ENCODE peak calls at places on chromosomes 12 and 14, in seven cellular contexts. V is breast epithelium, G is body of pancreas, T is right atrium auricular region, D is Panc1, X is adrenal gland, E is mesenchymal stem cell. J is an unnamed sample.

GRCh38 chr14:21057803-21058675 is at the start of gene RNASE8:
- DNase-seq in V (no peak), X (no peak), E (no peak), T (no peak), D (no peak), G (no peak), J (no peak)

GRCh38 chr14:91963465-91963864 is 16.0 kb upstream of the FBLN5 start:
- DNase-seq in G (no peak), E (peak), X (no peak), V (no peak), D (no peak), T (no peak), J (no peak)

GRCh38 chr12:8077207-8077606 is 4.9 kb upstream of the NECAP1 start:
- DNase-seq in X (no peak), E (peak), D (no peak), V (no peak), T (no peak), G (no peak), J (no peak)

GRCh38 chr14:98131406-98131805 is 1140.6 kb downstream of the BCL11B start:
- DNase-seq in X (no peak), E (no peak), G (no peak), D (no peak), V (no peak), T (no peak), J (no peak)

GRCh38 chr14:106844608-106845285 is 1318.4 kb downstream of the TMEM121 start:
- DNase-seq in G (peak), V (no peak), T (no peak), E (no peak), X (peak), D (no peak), J (no peak)

GRCh38 chr12:94318178-94318577 is 141.5 kb downstream of the CEP83 start:
- DNase-seq in G (no peak), T (no peak), D (no peak), V (no peak), E (no peak), X (no peak), J (no peak)

GRCh38 chr14:42732005-42732404 is 1125.3 kb downstream of the LRFN5 start:
- DNase-seq in T (no peak), D (no peak), E (no peak), V (no peak), G (no peak), X (no peak), J (no peak)

GRCh38 chr14:100155881-100156645 is 3.4 kb downstream of the DEGS2 start:
- DNase-seq in G (no peak), V (peak), E (no peak), D (no peak), T (no peak), X (no peak), J (no peak)

GRCh38 chr12:79935624-79936040 is 735 bp upstream of the PPP1R12A start:
- DNase-seq in G (no peak), D (no peak), V (no peak), E (no peak), T (no peak), X (no peak), J (no peak)

GRCh38 chr12:94192506-94192905 is 44.1 kb downstream of the PLXNC1 start:
- DNase-seq in T (no peak), V (no peak), G (no peak), D (no peak), X (no peak), E (no peak), J (no peak)

GRCh38 chr12:14858513-14858912 is 15.2 kb upstream of the ART4 start:
- DNase-seq in X (no peak), G (no peak), T (no peak), V (no peak), E (no peak), D (no peak), J (no peak)

GRCh38 chr12:94427520-94428381 is 31.9 kb downstream of the CEP83 start:
- DNase-seq in X (peak), G (peak), T (no peak), E (peak), D (no peak), V (no peak), J (peak)

GRCh38 chr12:104604070-104604994 is 147.6 kb downstream of the CHST11 start:
- DNase-seq in T (peak), V (no peak), G (peak), E (peak), D (no peak), X (peak), J (peak)

GRCh38 chr14:101559624-101560533 is 1.4 kb upstream of the DIO3 start:
- DNase-seq in X (no peak), V (no peak), T (no peak), D (no peak), G (peak), E (no peak), J (no peak)

GRCh38 chr14:104443391-104444158 is 136.0 kb upstream of the C14orf180 start:
- DNase-seq in T (no peak), D (no peak), X (no peak), G (no peak), V (no peak), E (no peak), J (no peak)

GRCh38 chr12:38268612-38269011 is 48.0 kb upstream of the ALG10B start:
- DNase-seq in D (no peak), X (no peak), E (no peak), T (no peak), G (no peak), V (no peak), J (no peak)

GRCh38 chr12:26471560-26471959 is 276.2 kb downstream of the SSPN start:
- DNase-seq in V (no peak), X (no peak), T (no peak), G (no peak), D (no peak), E (no peak), J (no peak)

GRCh38 chr14:99009875-99010274 is 262.1 kb downstream of the BCL11B start:
- DNase-seq in G (no peak), V (no peak), D (no peak), X (no peak), E (no peak), T (no peak), J (no peak)

GRCh38 chr12:56221233-56221756 is 427 bp downstream of the RNF41 start:
- DNase-seq in E (peak), D (no peak), V (peak), X (peak), G (peak), T (no peak), J (peak)

GRCh38 chr12:122356192-122356635 is 66.3 kb downstream of the CLIP1 start:
- DNase-seq in V (no peak), X (peak), G (peak), D (peak), T (no peak), E (peak), J (peak)

GRCh38 chr14:89922549-89922907 is 32.0 kb downstream of the EFCAB11 start:
- DNase-seq in T (no peak), G (no peak), X (no peak), D (no peak), V (no peak), E (no peak), J (no peak)

GRCh38 chr14:76267322-76268012 is 108.5 kb upstream of the ESRRB start:
- DNase-seq in T (peak), E (no peak), G (peak), V (peak), X (peak), D (peak), J (no peak)

GRCh38 chr14:80862983-80863382 is 78.6 kb downstream of the CEP128 start:
- DNase-seq in X (no peak), V (no peak), T (no peak), E (no peak), D (no peak), G (no peak), J (no peak)

GRCh38 chr14:27845241-27845850 is 921.2 kb upstream of the FOXG1 start:
- DNase-seq in E (no peak), V (peak), D (no peak), G (no peak), T (no peak), X (no peak), J (no peak)

GRCh38 chr12:122182887-122183587 is at the start of gene LRRC43:
- DNase-seq in T (no peak), E (peak), G (peak), V (no peak), D (no peak), X (peak), J (no peak)

GRCh38 chr12:44885902-44886301 is 9.8 kb upstream of the NELL2 start:
- DNase-seq in D (no peak), E (no peak), T (no peak), X (no peak), V (no peak), G (no peak), J (no peak)

GRCh38 chr14:51561141-51561540 is 90.6 kb upstream of the FRMD6 start:
- DNase-seq in E (no peak), T (no peak), X (no peak), G (no peak), V (no peak), D (no peak), J (no peak)

GRCh38 chr12:104063712-104064030 is 660 bp upstream of the HCFC2 start:
- DNase-seq in G (no peak), X (no peak), T (no peak), E (peak), V (no peak), D (no peak), J (no peak)

GRCh38 chr12:124301084-124301654 is 6.3 kb downstream of the RFLNA start:
- DNase-seq in D (no peak), V (no peak), G (no peak), T (no peak), E (no peak), X (no peak), J (no peak)

GRCh38 chr14:21039585-21040369 is 2.4 kb upstream of the RNASE7 start:
- DNase-seq in X (peak), G (peak), E (peak), V (no peak), D (no peak), T (no peak), J (peak)

GRCh38 chr14:76115010-76115422 is 36.7 kb upstream of the GPATCH2L start:
- DNase-seq in V (no peak), E (no peak), D (no peak), X (no peak), G (no peak), T (no peak), J (no peak)

GRCh38 chr12:25785164-25785563 is 173.3 kb upstream of the RASSF8 start:
- DNase-seq in V (no peak), T (no peak), E (no peak), X (no peak), G (no peak), D (no peak), J (no peak)

GRCh38 chr14:99627510-99628381 is 17.2 kb upstream of the HHIPL1 start:
- DNase-seq in E (no peak), V (no peak), G (no peak), X (no peak), D (no peak), T (no peak), J (no peak)

GRCh38 chr12:9787340-9787737 is 26.6 kb upstream of the CD69 start:
- DNase-seq in E (no peak), V (no peak), D (no peak), G (no peak), T (no peak), X (no peak), J (no peak)

GRCh38 chr14:72666610-72667009 is 227.3 kb downstream of the DPF3 start:
- DNase-seq in T (no peak), G (no peak), V (no peak), X (no peak), E (peak), D (no peak), J (peak)

GRCh38 chr12:120598674-120599463 is 17.7 kb upstream of the POP5 start:
- DNase-seq in V (no peak), T (no peak), D (no peak), E (peak), X (peak), G (no peak), J (no peak)

GRCh38 chr12:101857043-101857558 is 20.3 kb upstream of the DRAM1 start:
- DNase-seq in E (peak), V (no peak), D (peak), T (no peak), G (no peak), X (no peak), J (no peak)

GRCh38 chr12:85466906-85467305 is 186.9 kb downstream of the ALX1 start:
- DNase-seq in V (no peak), D (no peak), E (peak), T (no peak), G (no peak), X (no peak), J (no peak)

GRCh38 chr12:85462888-85463287 is 182.9 kb downstream of the ALX1 start:
- DNase-seq in X (no peak), E (no peak), D (no peak), T (no peak), G (no peak), V (no peak), J (no peak)

GRCh38 chr12:85468356-85469157 is 188.5 kb downstream of the ALX1 start:
- DNase-seq in E (peak), G (peak), T (no peak), D (peak), V (no peak), X (peak), J (peak)
- H3K27ac ChIP-seq in E (peak), G (no peak), T (no peak), D (no peak), V (no peak), X (no peak), J (no peak)

GRCh38 chr12:1591029-1591428 is 3.4 kb downstream of the FBXL14 start:
- DNase-seq in T (no peak), X (no peak), E (peak), D (no peak), G (no peak), V (no peak), J (no peak)
- H3K4me3 ChIP-seq in T (peak), X (peak), E (no peak), D (peak), G (no peak), V (peak), J (peak)

GRCh38 chr14:88481089-88481488 is 73.7 kb downstream of the PTPN21 start:
- DNase-seq in V (no peak), T (no peak), G (no peak), X (no peak), E (no peak), D (no peak), J (no peak)
- H3K27ac ChIP-seq in V (no peak), T (peak), G (no peak), X (no peak), E (no peak), D (no peak), J (no peak)

GRCh38 chr14:87492556-87492955 is 500.4 kb downstream of the GALC start:
- DNase-seq in V (no peak), D (no peak), T (no peak), X (no peak), E (no peak), G (no peak), J (no peak)
- H3K4me3 ChIP-seq in V (no peak), D (no peak), T (no peak), X (no peak), E (no peak), G (no peak), J (no peak)

DNA sequence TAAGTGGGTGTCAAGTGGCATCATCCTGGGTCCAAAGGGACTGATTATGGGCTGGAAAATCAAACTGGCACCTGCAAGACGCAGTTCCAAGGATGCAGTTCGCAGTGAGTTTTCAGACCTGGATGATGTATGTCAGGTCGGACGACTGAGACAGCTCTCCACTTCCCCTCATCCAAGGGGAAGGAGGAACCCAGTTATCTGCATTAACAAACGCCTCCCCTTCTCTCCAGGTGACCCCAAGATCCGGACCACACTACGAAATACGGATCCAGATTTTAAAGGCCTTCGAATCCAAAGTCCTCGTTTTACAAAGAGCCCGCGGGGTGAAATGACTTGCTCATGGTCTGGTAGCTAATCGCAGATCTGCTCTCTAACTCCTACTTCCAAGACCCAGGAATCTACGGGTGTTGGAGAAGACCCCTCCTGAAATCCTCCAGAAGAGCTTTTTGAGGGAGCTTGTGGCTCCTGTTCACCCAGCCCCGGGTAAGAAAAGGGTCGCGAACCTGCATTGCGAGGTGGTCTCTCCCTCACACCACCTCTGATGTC is 460 bp upstream of the SYNE2 start:
- DNase-seq in G (no peak), D (no peak), T (no peak), X (no peak), E (peak), V (no peak), J (no peak)
- H3K27ac ChIP-seq in G (peak), D (peak), T (peak), X (no peak), E (peak), V (peak), J (no peak)

DNA sequence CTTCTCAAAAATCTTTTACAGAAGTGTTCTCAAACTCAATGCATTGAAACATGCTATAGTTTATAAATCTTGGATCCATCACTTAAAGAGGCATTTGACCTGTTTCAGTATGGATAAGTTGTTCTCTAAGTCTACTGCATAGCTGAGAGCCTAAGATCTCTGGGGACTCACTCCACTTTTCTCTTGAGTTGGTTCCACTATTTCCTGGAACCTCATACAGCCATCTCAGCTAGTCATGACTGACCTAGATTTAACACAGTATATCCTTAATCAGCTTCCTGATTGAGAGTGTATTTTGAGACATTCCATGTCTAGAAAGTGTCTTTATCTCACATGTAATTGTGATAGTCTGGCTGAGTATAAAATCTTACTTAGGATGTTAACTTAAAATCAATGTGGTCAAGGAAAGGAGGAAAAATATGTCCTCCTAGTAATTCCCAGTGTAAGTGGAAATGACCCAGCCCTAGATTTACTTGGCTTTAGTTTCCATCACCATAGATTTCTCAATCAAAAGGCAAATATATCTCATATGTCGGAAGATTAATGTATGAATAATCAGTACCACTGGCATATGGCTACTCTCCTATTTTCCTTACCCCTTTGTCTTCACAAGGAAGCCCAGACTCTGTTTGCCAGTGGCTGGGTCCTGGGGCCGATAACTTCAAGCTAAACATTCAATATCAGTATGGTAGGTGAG is 61.9 kb downstream of the KICS2 start:
- DNase-seq in V (no peak), T (no peak), G (no peak), E (no peak), X (no peak), D (no peak), J (no peak)
- H3K4me3 ChIP-seq in V (no peak), T (no peak), G (no peak), E (no peak), X (no peak), D (no peak), J (no peak)

GRCh38 chr14:33848706-33849454 is 102.0 kb downstream of the EGLN3 start:
- DNase-seq in G (peak), X (peak), D (peak), V (no peak), T (no peak), E (peak), J (no peak)
- H3K27ac ChIP-seq in G (no peak), X (no peak), D (no peak), V (no peak), T (no peak), E (no peak), J (no peak)

GRCh38 chr12:52877242-52877641 is 27.6 kb downstream of the KRT8 start:
- DNase-seq in D (no peak), V (no peak), X (no peak), T (no peak), G (no peak), E (no peak), J (no peak)

GRCh38 chr12:52878507-52879393 is 26.1 kb downstream of the KRT8 start:
- DNase-seq in E (no peak), X (no peak), G (no peak), D (no peak), V (no peak), T (no peak), J (no peak)

GRCh38 chr12:52874573-52875435 is 26.0 kb upstream of the KRT78 start:
- DNase-seq in T (no peak), D (no peak), V (no peak), X (no peak), G (no peak), E (no peak), J (no peak)

GRCh38 chr12:52876371-52876770 is 27.6 kb upstream of the KRT78 start:
- DNase-seq in T (no peak), E (no peak), G (no peak), X (no peak), V (no peak), D (no peak), J (no peak)

GRCh38 chr12:52879394-52880351 is 25.2 kb downstream of the KRT8 start:
- DNase-seq in G (peak), E (peak), V (peak), X (peak), D (peak), T (peak), J (no peak)
- H3K4me3 ChIP-seq in G (no peak), E (no peak), V (peak), X (peak), D (peak), T (no peak), J (peak)

GRCh38 chr12:89995870-89996269 is 287.2 kb upstream of the ATP2B1 start:
- DNase-seq in G (no peak), E (peak), D (no peak), T (no peak), X (no peak), V (no peak), J (no peak)

GRCh38 chr12:89991807-89992206 is 283.2 kb upstream of the ATP2B1 start:
- DNase-seq in G (no peak), X (no peak), V (no peak), T (no peak), D (no peak), E (no peak), J (no peak)

GRCh38 chr12:89992668-89993401 is 284.2 kb upstream of the ATP2B1 start:
- DNase-seq in X (no peak), T (no peak), D (no peak), E (peak), V (no peak), G (no peak), J (no peak)

GRCh38 chr12:89994901-89995300 is 286.3 kb upstream of the ATP2B1 start:
- DNase-seq in T (no peak), X (no peak), G (no peak), D (no peak), V (no peak), E (no peak), J (no peak)

DNA sequence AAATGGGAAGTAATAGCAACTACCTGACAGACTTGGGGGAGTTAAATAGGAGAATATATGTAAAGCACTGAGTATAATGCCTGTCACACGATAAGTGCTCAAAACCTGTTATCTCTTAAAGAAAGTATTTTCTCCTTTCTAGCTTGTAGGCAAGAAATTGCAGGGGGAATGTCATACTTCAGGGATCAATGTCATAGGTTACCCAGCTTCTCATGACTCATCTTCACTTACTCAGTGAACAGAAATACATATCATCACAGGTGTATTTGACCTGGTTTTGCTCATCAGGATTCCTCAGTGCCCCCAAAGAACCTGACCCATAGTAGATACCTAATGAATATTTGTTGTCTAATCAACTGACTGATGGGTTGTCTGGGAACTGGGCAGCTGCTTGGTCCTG is 285.0 kb upstream of the ATP2B1 start:
- DNase-seq in G (no peak), T (no peak), V (no peak), D (no peak), X (no peak), E (no peak), J (no peak)
- H3K27ac ChIP-seq in G (no peak), T (no peak), V (no peak), D (no peak), X (no peak), E (no peak), J (no peak)

J was measured in AG04450.